ENCODE peak calls at places on chromosomes 7 and 10, in eight cellular contexts. M is H1; Z is neural progenitor cell; V is mammary epithelial cell; L is dorsolateral prefrontal cortex; B is left lung; Q is heart left ventricle; H is naive thymus-derived CD4-positive, alpha-beta T cell. Y is an unnamed sample.

GRCh38 chr7:25886387-25887240 is 265.4 kb upstream of the NFE2L3 start:
- DNase-seq in M (no peak), Z (no peak), V (no peak), L (no peak), B (no peak), Q (no peak), H (no peak), Y (no peak)

GRCh38 chr7:127986581-127987461 is 44.4 kb downstream of the LRRC4 start:
- DNase-seq in M (no peak), Z (no peak), V (no peak), L (no peak), B (no peak), Q (peak; percentile 49), H (no peak), Y (no peak)

GRCh38 chr7:42605381-42605780 is 306.5 kb downstream of the C7orf25 start:
- DNase-seq in M (no peak), Z (peak; percentile 15), V (peak; percentile 21), L (no peak), B (no peak), Q (no peak), H (no peak), Y (no peak)

GRCh38 chr10:31929260-31929985 is 792 bp upstream of the ARHGAP12 start:
- DNase-seq in M (no peak), Z (peak; percentile 43), V (peak; percentile 43), L (peak; percentile 58), B (peak; percentile 65), Q (peak; percentile 68), H (peak; percentile 27), Y (no peak)

GRCh38 chr10:131430716-131431402 is 119.3 kb upstream of the TCERG1L start:
- DNase-seq in M (no peak), Z (no peak), V (no peak), L (no peak), B (no peak), Q (no peak), H (no peak), Y (no peak)

GRCh38 chr10:70763567-70763966 is 21.6 kb downstream of the TBATA start:
- DNase-seq in M (no peak), Z (no peak), V (no peak), L (peak; percentile 16), B (peak; percentile 13), Q (no peak), H (no peak), Y (no peak)

GRCh38 chr7:158052381-158053095 is 535.1 kb downstream of the PTPRN2 start:
- DNase-seq in M (no peak), Z (no peak), V (no peak), L (no peak), B (peak; percentile 15), Q (no peak), H (no peak), Y (no peak)

GRCh38 chr7:22858640-22859561 is 36.3 kb upstream of the TOMM7 start:
- DNase-seq in M (no peak), Z (no peak), V (peak; percentile 98), L (no peak), B (no peak), Q (no peak), H (no peak), Y (no peak)

GRCh38 chr10:20698837-20699236 is 198.3 kb downstream of the NEBL start:
- DNase-seq in M (peak; percentile 9), Z (no peak), V (no peak), L (no peak), B (no peak), Q (no peak), H (no peak), Y (no peak)

GRCh38 chr10:93461807-93462178 is 20.3 kb downstream of the MYOF start:
- DNase-seq in M (no peak), Z (no peak), V (peak; percentile 86), L (no peak), B (no peak), Q (no peak), H (no peak), Y (no peak)

GRCh38 chr7:77199008-77199966 is at the start of gene FGL2:
- DNase-seq in M (no peak), Z (peak; percentile 74), V (peak; percentile 17), L (peak; percentile 49), B (peak; percentile 80), Q (peak; percentile 71), H (peak; percentile 26), Y (peak; percentile 17)

GRCh38 chr7:152760384-152761115 is 998 bp downstream of the ACTR3B start:
- DNase-seq in M (no peak), Z (no peak), V (no peak), L (no peak), B (no peak), Q (no peak), H (no peak), Y (no peak)

GRCh38 chr10:19570991-19571390 is 245.2 kb upstream of the PLXDC2 start:
- DNase-seq in M (no peak), Z (no peak), V (no peak), L (no peak), B (no peak), Q (no peak), H (no peak), Y (no peak)

DNA sequence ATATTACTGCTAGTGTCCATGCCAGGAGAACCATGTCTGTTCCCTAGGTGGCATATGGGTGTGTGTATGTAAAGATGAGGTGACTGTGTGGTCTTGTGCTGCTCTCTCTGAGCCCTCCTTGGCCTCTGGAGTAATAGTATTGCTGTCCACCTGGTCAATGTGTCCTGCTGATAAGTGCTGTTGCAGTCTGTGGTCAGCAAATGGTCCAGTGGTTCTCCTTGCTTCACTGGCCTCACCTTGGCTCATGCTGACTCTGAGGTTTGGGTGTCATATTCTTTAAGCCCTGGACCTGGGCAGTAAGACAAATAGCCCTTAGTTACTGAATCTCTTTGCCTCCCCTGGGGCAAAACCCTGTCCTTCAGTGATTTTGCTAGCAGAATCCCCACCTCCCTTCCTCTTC is 56.8 kb downstream of the TPST1 start:
- DNase-seq in M (no peak), Z (no peak), V (no peak), L (no peak), B (no peak), Q (no peak), H (no peak), Y (no peak)
- H3K27ac ChIP-seq in M (no peak overlapping the region), Z (no peak overlapping the region), V (no peak overlapping the region), L (no peak overlapping the region), B (no peak overlapping the region), Q (no peak overlapping the region), H (no peak overlapping the region), Y (no peak overlapping the region)

GRCh38 chr10:100482181-100482833 is 19.5 kb downstream of the WNT8B start:
- DNase-seq in M (no peak), Z (peak; percentile 89), V (peak; percentile 54), L (peak; percentile 82), B (peak; percentile 70), Q (peak; percentile 71), H (peak; percentile 60), Y (peak; percentile 26)

GRCh38 chr10:100480002-100480401 is 17.2 kb downstream of the WNT8B start:
- DNase-seq in M (no peak), Z (no peak), V (no peak), L (no peak), B (no peak), Q (no peak), H (no peak), Y (no peak)

GRCh38 chr10:100479059-100479458 is 16.2 kb downstream of the WNT8B start:
- DNase-seq in M (no peak), Z (no peak), V (no peak), L (no peak), B (no peak), Q (no peak), H (no peak), Y (no peak)

GRCh38 chr10:100481462-100482081 is 18.8 kb downstream of the WNT8B start:
- DNase-seq in M (peak; percentile 77), Z (peak; percentile 85), V (peak; percentile 82), L (peak; percentile 88), B (peak; percentile 79), Q (peak; percentile 83), H (peak; percentile 90), Y (peak; percentile 80)

DNA sequence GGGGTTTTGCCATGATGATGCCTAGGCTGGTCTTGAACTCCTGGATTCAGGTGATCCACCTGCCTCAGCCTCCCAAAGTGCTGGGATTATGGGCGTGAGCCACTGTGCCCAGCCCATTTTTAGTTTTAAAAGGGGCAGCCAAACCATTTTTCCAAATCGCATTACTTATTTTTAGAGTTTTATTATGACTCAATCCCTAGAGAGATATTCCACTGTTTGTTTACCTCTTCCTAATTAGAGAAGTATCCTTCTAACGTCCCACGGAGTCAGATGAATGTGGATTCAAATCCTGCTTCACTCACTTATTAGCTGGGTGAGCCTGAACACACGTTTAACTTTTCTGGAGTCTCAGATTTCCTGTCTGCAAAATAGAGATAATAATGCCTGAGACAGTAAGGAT is 15.2 kb downstream of the WNT8B start:
- DNase-seq in M (no peak), Z (no peak), V (no peak), L (no peak), B (no peak), Q (no peak), H (no peak), Y (no peak)
- H3K27me3 ChIP-seq in M (peaks cover 49% of the 10 kb centered on the region), Z (peaks cover 88% of the 10 kb centered on the region), V (no peaks in the 10 kb centered on the region), L (no peaks in the 10 kb centered on the region), B (peaks cover 58% of the 10 kb centered on the region), Q (peaks cover 17% of the 10 kb centered on the region), H (no peaks in the 10 kb centered on the region), Y (no peaks in the 10 kb centered on the region)

GRCh38 chr7:82624965-82625364 is 181.4 kb upstream of the CACNA2D1 start:
- DNase-seq in M (no peak), Z (no peak), V (no peak), L (no peak), B (no peak), Q (no peak), H (no peak), Y (no peak)
- H3K27ac ChIP-seq in M (no peak overlapping the region), Z (no peak overlapping the region), V (no peak overlapping the region), L (no peak overlapping the region), B (no peak overlapping the region), Q (no peak overlapping the region), H (no peak overlapping the region), Y (no peak overlapping the region)

GRCh38 chr10:119479532-119479931 is 63.0 kb downstream of the RGS10 start:
- DNase-seq in M (peak; percentile 44), Z (peak; percentile 60), V (no peak), L (no peak), B (no peak), Q (no peak), H (no peak), Y (no peak)

GRCh38 chr10:119478111-119479047 is 64.1 kb downstream of the RGS10 start:
- DNase-seq in M (no peak), Z (no peak), V (no peak), L (no peak), B (no peak), Q (no peak), H (no peak), Y (no peak)

GRCh38 chr10:119481781-119482426 is 60.6 kb downstream of the RGS10 start:
- DNase-seq in M (no peak), Z (no peak), V (no peak), L (no peak), B (no peak), Q (no peak), H (no peak), Y (no peak)

GRCh38 chr10:119479048-119479394 is 63.5 kb downstream of the RGS10 start:
- DNase-seq in M (no peak), Z (no peak), V (no peak), L (no peak), B (no peak), Q (no peak), H (no peak), Y (no peak)

DNA sequence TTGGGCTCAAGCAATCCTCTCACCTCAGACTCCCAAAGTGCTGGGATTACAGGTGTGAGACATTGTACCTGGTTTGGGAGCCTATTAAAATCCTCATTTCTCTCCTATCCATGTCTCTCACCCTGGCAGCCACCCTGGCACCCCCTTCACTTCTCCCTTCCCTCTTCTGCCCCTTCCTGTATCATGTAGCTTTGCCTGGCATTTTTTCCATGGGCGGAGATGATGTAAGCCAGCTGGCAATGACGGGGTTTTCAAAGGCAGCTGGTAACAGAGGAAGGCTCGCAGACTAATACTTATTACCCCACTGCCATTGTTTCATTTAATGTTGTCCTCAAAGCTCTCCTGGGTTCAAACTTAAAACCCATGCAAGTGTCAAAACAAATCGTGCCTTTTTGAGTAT is 61.9 kb downstream of the RGS10 start:
- DNase-seq in M (no peak), Z (no peak), V (peak; percentile 7), L (no peak), B (no peak), Q (no peak), H (no peak), Y (no peak)
- H3K27me3 ChIP-seq in M (peaks cover 68% of the 10 kb centered on the region), Z (peaks cover 52% of the 10 kb centered on the region), V (no peaks in the 10 kb centered on the region), L (peaks cover 32% of the 10 kb centered on the region), B (peaks cover 10% of the 10 kb centered on the region), Q (no peaks in the 10 kb centered on the region), H (no peaks in the 10 kb centered on the region), Y (no peaks in the 10 kb centered on the region)

Y was measured in effector memory CD4-positive, alpha-beta T cell.